ENCODE peak calls at places on chromosomes 5 and 9, in nine cellular contexts. C is right lobe of liver, I is lower leg skin, M is stomach, Z is IMR-90, D is spleen, R is tibial nerve, Q is A549, E is GM12891. U is an unnamed sample.

GRCh38 chr5:80866372-80866771 is 93.8 kb upstream of the RASGRF2 start:
- DNase-seq in D (no peak), I (no peak), Z (no peak), E (no peak), C (no peak), R (no peak), M (no peak), Q (no peak), U (no peak)

GRCh38 chr9:125953314-125954019 is 206.3 kb downstream of the PBX3 start:
- DNase-seq in D (no peak), I (no peak), Q (no peak), M (no peak), Z (no peak), E (no peak), R (no peak), C (no peak), U (no peak)

GRCh38 chr9:78871086-78871451 is 574.1 kb downstream of the PSAT1 start:
- DNase-seq in C (no peak), D (no peak), M (no peak), Q (no peak), I (no peak), R (no peak), E (no peak), Z (no peak), U (no peak)

GRCh38 chr9:135130266-135130976 is 43.0 kb downstream of the OLFM1 start:
- DNase-seq in E (no peak), R (no peak), C (no peak), I (peak), M (peak), Z (no peak), D (no peak), Q (no peak), U (peak)

GRCh38 chr5:64210866-64211265 is 45.2 kb downstream of the RNF180 start:
- DNase-seq in M (no peak), D (no peak), R (no peak), Q (no peak), E (no peak), Z (peak), C (no peak), I (no peak), U (no peak)

GRCh38 chr9:104958756-104959155 is 30.8 kb upstream of the ABCA1 start:
- DNase-seq in Q (no peak), Z (no peak), R (no peak), M (no peak), D (no peak), I (no peak), E (no peak), C (no peak), U (no peak)

GRCh38 chr5:87308024-87308423 is 40.3 kb downstream of the RASA1 start:
- DNase-seq in Q (no peak), D (no peak), I (no peak), Z (no peak), E (no peak), C (no peak), M (no peak), R (no peak), U (no peak)

GRCh38 chr9:126791406-126792230 is 13.2 kb upstream of the ZBTB43 start:
- DNase-seq in E (no peak), Q (peak), I (peak), C (no peak), R (no peak), M (no peak), Z (peak), D (no peak), U (no peak)

GRCh38 chr9:85156652-85157051 is 487.1 kb downstream of the NTRK2 start:
- DNase-seq in E (no peak), R (no peak), D (no peak), C (no peak), Q (no peak), Z (no peak), M (no peak), I (no peak), U (no peak)

GRCh38 chr5:126445502-126446174 is 22.4 kb downstream of the GRAMD2B start:
- DNase-seq in Z (peak), E (no peak), M (no peak), D (no peak), R (no peak), I (no peak), C (no peak), Q (no peak), U (no peak)

GRCh38 chr5:52870448-52870847 is 82.7 kb downstream of the ITGA1 start:
- DNase-seq in Q (no peak), I (no peak), E (no peak), C (peak), D (no peak), Z (no peak), R (no peak), M (no peak), U (no peak)

GRCh38 chr5:38672059-38672791 is 115.8 kb upstream of the LIFR start:
- DNase-seq in D (no peak), Q (peak), I (no peak), E (no peak), C (no peak), Z (peak), R (no peak), M (no peak), U (no peak)

GRCh38 chr9:91255327-91255726 is 106.4 kb downstream of the AUH start:
- DNase-seq in E (no peak), Q (no peak), Z (peak), C (no peak), R (no peak), I (no peak), D (no peak), M (no peak), U (no peak)

GRCh38 chr9:137423810-137424291 is 658 bp downstream of the NOXA1 start:
- DNase-seq in Q (no peak), M (peak), D (peak), I (peak), Z (no peak), E (no peak), C (peak), R (no peak), U (peak)

GRCh38 chr9:312596-313320 is 98.1 kb downstream of the DOCK8 start:
- DNase-seq in C (no peak), R (no peak), Z (no peak), Q (no peak), E (no peak), M (no peak), D (no peak), I (no peak), U (peak)

DNA sequence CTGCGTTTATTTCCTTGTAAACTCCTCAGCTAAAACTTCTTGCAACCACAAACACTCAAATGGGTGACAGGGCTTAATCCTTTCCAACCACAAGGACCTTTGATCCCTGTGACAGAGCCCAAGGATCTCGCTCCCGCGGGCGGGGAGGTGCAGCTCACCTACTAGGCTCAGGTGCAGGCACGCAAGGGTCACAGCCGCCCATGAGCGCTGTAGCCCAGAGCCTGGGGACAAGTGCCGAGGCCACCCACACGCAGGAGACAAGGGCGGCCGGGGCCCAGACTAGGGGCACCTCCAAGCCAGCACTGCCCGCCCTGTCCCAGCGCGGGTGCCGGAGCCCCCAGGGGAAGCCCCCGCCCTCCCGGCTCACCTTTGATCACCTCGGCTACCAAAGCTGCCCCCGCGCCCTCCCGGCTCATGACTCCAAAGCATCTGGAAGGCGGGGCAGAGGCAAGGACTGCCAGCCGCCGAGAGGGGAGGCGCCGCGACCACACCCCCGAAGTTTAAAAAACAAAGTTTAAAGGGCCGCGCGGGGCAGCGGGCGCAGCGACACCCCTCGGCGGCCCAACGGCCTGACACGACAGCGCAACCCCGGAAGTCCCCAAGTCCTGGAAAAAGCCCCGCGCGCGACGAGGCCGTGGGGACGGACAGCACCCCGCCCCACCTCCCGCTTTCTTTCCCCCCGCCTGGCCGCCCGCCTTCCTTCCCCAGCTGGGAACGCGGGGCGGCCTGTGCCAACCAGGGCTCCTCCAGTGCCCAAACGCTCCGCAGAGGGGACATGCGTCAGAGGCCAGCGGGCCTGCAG is 53.0 kb downstream of the CDC14B start:
- DNase-seq in D (peak), C (peak), E (peak), Q (peak), M (peak), I (peak), Z (no peak), R (peak), U (peak)
- TF ChIP-seq POLR2A in D (no peak), C (no peak), E (peak), Q (peak), M (no peak), I (no peak), Z (no peak), R (no peak), U (no peak)

DNA sequence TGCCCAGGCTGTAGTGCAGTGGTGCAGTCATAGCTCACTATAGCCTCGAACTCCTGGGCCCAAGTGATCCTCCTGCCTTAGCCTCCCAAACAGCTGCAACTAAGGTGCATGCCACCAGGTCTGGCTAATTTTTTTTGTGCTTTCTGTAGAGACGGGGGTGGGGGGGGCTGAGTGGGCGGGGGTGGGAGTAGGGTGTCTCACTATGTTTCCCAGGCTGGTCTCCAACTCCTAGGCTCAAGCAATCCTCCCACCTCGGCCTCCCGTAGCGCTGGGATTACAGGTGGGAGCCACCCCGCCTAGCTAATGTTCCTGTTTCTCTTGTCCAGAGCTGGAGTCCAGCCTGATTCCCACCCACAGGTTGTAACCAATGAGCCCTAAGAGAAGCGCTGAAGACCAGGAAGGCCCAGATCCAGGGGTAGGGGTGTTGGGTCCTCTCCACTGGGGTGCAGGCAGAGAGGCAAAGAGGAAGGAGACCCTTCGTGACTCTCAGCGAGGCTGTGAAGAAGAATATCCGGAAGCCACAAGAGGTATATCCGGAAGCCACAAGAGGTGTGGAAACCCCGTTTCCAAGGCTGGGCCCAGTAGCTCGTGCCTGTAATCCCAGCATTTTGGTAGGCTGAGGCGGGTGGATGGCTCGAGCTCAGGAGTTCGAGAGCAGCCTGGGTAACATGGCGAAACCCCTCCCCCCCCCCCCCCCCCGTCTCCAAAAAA is 837 bp upstream of the BBLN start:
- DNase-seq in I (no peak), M (no peak), Z (no peak), Q (no peak), R (no peak), E (no peak), C (no peak), D (no peak), U (peak)
- TF ChIP-seq POLR2A in I (no peak), M (no peak), Z (no peak), Q (no peak), R (no peak), E (no peak), C (no peak), D (no peak), U (no peak)

DNA sequence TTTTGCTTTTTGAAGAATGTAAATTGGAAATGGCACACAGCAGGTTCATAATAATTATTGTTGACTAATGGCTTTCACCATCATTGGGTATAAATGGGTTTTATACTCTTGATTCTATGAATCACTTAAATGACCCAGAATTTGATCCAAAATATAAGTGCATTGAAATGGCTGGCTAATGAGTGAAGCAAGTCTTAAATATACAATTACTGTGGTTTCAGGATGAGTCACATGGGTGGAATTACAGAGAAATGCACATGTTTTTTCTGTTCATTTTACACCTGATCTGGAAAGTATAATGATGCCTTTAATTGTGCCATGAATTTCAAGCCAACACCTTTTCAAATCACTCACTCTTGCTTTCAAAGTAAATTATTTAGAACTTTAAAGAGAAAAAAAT is 380.8 kb upstream of the CD180 start:
- DNase-seq in Q (no peak), I (no peak), R (no peak), D (no peak), C (no peak), E (no peak), M (no peak), Z (peak), U (no peak)
- TF ChIP-seq POLR2A in Q (no peak), I (no peak), R (no peak), D (no peak), C (no peak), E (no peak), M (no peak), Z (no peak), U (no peak)

DNA sequence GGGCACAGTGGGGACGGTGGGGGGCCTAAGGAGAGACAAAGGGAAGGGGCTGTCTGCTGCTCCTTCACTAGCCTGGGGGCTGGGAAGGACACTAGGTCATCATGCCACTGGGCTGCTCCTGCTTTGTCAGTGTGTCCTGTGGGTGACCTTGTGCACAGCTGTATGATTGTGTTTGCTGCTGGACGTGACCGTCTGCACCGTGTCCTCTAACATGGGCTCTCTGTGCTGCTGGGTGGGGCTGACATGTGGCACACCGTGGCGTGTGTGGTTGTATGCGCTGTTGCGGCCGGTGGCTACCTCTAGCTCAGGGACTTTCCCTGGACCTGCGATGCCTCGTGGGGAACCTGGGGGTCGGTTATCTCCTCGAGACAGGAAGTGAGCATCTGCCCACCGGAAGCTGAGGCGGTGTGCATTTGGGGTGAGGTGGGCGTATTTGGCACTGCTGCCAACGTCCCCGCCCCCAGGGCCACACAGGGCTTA is 3.1 kb downstream of the N4BP3 start:
- DNase-seq in C (no peak), Z (no peak), E (no peak), I (no peak), D (peak), R (no peak), Q (no peak), M (no peak), U (peak)
- TF ChIP-seq POLR2A in C (no peak), Z (no peak), E (no peak), I (no peak), D (no peak), R (no peak), Q (no peak), M (no peak), U (no peak)

DNA sequence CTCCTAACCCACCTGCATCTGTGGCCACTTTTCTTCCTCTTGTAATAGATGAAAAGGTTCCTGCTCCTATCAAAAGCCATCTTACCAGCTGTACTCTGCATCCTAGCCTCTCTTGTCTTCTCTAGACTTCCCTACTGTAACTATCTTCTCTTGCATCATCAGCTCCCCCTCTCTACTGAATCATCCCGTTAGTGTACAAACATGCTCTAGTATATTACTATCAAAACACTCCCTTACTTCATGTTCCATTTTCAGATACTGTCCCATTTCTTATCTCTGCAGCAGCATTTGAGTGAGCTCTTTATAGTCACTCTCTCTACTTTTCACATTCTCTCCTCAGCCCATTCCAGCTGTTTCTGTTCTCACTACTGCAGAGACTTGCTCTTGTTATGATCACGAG is 2.8 kb downstream of the SRA1 start:
- DNase-seq in E (no peak), Q (no peak), R (no peak), M (no peak), I (no peak), C (no peak), D (no peak), Z (peak), U (peak)
- TF ChIP-seq POLR2A in E (peak), Q (no peak), R (no peak), M (no peak), I (no peak), C (no peak), D (no peak), Z (no peak), U (peak)

GRCh38 chr9:4792054-4792571 is 631 bp upstream of the RCL1 start:
- DNase-seq in D (no peak), C (no peak), E (no peak), I (no peak), R (no peak), M (no peak), Q (peak), Z (no peak), U (no peak)
- TF ChIP-seq POLR2A in D (no peak), C (no peak), E (no peak), I (no peak), R (no peak), M (no peak), Q (no peak), Z (no peak), U (no peak)

GRCh38 chr5:138467711-138468132 is 2.4 kb downstream of the EGR1 start:
- DNase-seq in E (no peak), I (no peak), C (no peak), Q (no peak), D (peak), R (no peak), Z (no peak), M (peak), U (no peak)

GRCh38 chr5:138466058-138466899 is 1.0 kb downstream of the EGR1 start:
- DNase-seq in E (no peak), D (peak), M (peak), C (peak), R (no peak), Q (no peak), Z (peak), I (no peak), U (peak)

GRCh38 chr5:138465288-138466057 is at the start of gene EGR1:
- DNase-seq in D (peak), Q (peak), C (peak), I (peak), E (peak), Z (peak), M (peak), R (peak), U (peak)

GRCh38 chr5:138468133-138468965 is 3.1 kb downstream of the EGR1 start:
- DNase-seq in R (no peak), I (no peak), E (no peak), Q (no peak), D (no peak), M (no peak), Z (peak), C (no peak), U (no peak)

GRCh38 chr5:138466900-138467710 is 1.8 kb downstream of the EGR1 start:
- DNase-seq in I (no peak), M (peak), E (no peak), Q (no peak), D (peak), R (no peak), Z (peak), C (no peak), U (peak)
- TF ChIP-seq POLR2A in I (no peak), M (no peak), E (no peak), Q (no peak), D (no peak), R (no peak), Z (no peak), C (peak), U (no peak)

GRCh38 chr5:132480546-132481242 is 9.9 kb downstream of the IRF1 start:
- DNase-seq in Z (no peak), I (no peak), E (no peak), R (no peak), Q (no peak), D (peak), C (no peak), M (no peak), U (no peak)
- TF ChIP-seq POLR2A in Z (peak), I (no peak), E (peak), R (no peak), Q (no peak), D (no peak), C (no peak), M (no peak), U (no peak)

DNA sequence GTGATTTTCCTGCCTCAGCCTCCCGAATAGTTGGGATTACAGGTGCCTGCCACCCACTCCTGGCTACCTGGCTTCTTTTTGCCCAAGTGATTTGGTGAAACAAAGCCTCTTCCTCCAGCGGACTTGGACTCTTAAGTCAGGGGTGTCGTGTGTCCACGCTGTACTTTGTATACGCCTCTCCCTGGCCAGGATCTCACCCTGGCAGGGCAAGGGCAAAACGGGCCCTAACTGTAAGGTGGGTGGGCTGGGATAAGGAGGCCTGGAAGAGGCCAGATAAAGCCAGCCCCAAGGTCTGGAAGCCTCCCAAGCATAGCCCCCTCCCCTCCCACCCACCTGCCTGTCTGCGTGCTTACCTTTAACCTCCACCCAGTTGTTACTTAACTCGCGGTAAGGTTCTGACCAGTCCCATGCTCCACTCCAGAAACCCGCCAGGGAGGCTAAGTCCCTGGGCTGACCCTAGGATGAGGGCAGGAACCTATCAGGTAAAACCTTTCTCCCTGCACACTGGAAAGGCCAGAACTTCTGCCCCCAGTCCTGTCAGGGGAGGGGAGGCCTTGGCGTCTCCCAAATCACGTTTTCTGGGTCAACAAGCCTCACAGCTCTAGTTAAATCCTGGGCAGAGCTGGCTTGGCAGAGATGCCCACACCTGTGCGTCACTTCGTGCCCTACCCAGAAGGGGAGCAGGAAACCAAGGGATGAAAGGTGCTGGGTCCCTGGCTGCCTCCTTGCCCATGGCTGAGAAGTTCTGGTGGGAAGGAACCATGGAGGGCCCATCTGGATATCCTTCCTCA is 8.4 kb downstream of the CDK9 start:
- DNase-seq in M (peak), I (no peak), Q (no peak), E (no peak), R (no peak), Z (no peak), C (peak), D (no peak), U (no peak)
- TF ChIP-seq POLR2A in M (no peak), I (no peak), Q (no peak), E (peak), R (no peak), Z (no peak), C (peak), D (no peak), U (no peak)